ENCODE peak calls at places on chromosomes 1 and 21, in seven cellular contexts. C, E, L, P, Y, S and W are unnamed samples.

GRCh38 chr1:218557731-218558130 is 212.6 kb downstream of the TGFB2 start:
- DNase-seq in C (peak; percentile 96), E (no peak), L (no peak), P (no peak), Y (no peak), S (peak; percentile 72), W (no peak)

GRCh38 chr1:166165661-166166399 is 971 bp downstream of the FAM78B start:
- DNase-seq in C (peak; percentile 7), E (no peak), L (no peak), P (peak; percentile 19), Y (no peak), S (peak; percentile 46), W (peak; percentile 46)

GRCh38 chr1:20733361-20733975 is 965 bp upstream of the SH2D5 start:
- DNase-seq in C (no peak), E (no peak), L (no peak), P (no peak), Y (no peak), S (no peak), W (no peak)

GRCh38 chr1:147292012-147292411 is 49.5 kb downstream of the CHD1L start:
- DNase-seq in C (no peak), E (no peak), L (no peak), P (no peak), Y (no peak), S (no peak), W (no peak)

GRCh38 chr1:63917571-63918394 is 144.0 kb downstream of the ROR1 start:
- DNase-seq in C (no peak), E (peak; percentile 32), L (peak; percentile 19), P (peak; percentile 78), Y (no peak), S (no peak), W (peak; percentile 51)

GRCh38 chr1:205434738-205435137 is 12.9 kb upstream of the LEMD1 start:
- DNase-seq in C (no peak), E (no peak), L (no peak), P (no peak), Y (no peak), S (no peak), W (no peak)

GRCh38 chr1:104019675-104020049 is 270.0 kb downstream of the AMY1C start:
- DNase-seq in C (no peak), E (no peak), L (no peak), P (no peak), Y (no peak), S (no peak), W (no peak)

GRCh38 chr1:109768700-109769325 is 5.1 kb upstream of the EPS8L3 start:
- DNase-seq in C (no peak), E (no peak), L (no peak), P (peak; percentile 2), Y (no peak), S (no peak), W (no peak)

GRCh38 chr1:21270086-21270689 is 20.1 kb downstream of the ECE1 start:
- DNase-seq in C (peak; percentile 84), E (peak; percentile 54), L (peak; percentile 66), P (peak; percentile 96), Y (peak; percentile 13), S (peak; percentile 75), W (peak; percentile 75)

GRCh38 chr1:198258491-198258890 is 101.7 kb downstream of the NEK7 start:
- DNase-seq in C (no peak), E (no peak), L (no peak), P (no peak), Y (peak; percentile 26), S (no peak), W (no peak)

GRCh38 chr1:72037745-72038343 is 244.5 kb downstream of the NEGR1 start:
- DNase-seq in C (peak; percentile 47), E (peak; percentile 4), L (peak; percentile 59), P (peak; percentile 34), Y (no peak), S (no peak), W (no peak)

GRCh38 chr1:74375376-74375775 is 137.0 kb downstream of the LRRC53 start:
- DNase-seq in C (no peak), E (no peak), L (no peak), P (no peak), Y (no peak), S (no peak), W (no peak)

GRCh38 chr1:47582891-47583608 is 145.2 kb downstream of the FOXD2 start:
- DNase-seq in C (no peak), E (no peak), L (no peak), P (no peak), Y (no peak), S (no peak), W (no peak)

GRCh38 chr1:89929467-89930063 is 65.3 kb upstream of the ZNF326 start:
- DNase-seq in C (no peak), E (no peak), L (no peak), P (peak; percentile 58), Y (no peak), S (no peak), W (no peak)

GRCh38 chr21:45290948-45291612 is 3.4 kb upstream of the POFUT2 start:
- DNase-seq in C (no peak), E (no peak), L (no peak), P (no peak), Y (no peak), S (peak; percentile 30), W (no peak)

GRCh38 chr1:181189691-181190361 is 101.3 kb downstream of the IER5 start:
- DNase-seq in C (peak; percentile 54), E (peak; percentile 19), L (peak; percentile 75), P (peak; percentile 87), Y (no peak), S (peak; percentile 92), W (peak; percentile 63)

GRCh38 chr1:30512922-30513265 is 210.5 kb downstream of the MATN1 start:
- DNase-seq in C (no peak), E (no peak), L (no peak), P (no peak), Y (no peak), S (no peak), W (no peak)

GRCh38 chr1:218496561-218496960 is 151.4 kb downstream of the TGFB2 start:
- DNase-seq in C (peak; percentile 87), E (peak; percentile 83), L (no peak), P (no peak), Y (no peak), S (no peak), W (peak; percentile 79)

GRCh38 chr1:47656719-47657685 is 219.2 kb downstream of the FOXD2 start:
- DNase-seq in C (peak; percentile 97), E (no peak), L (no peak), P (no peak), Y (no peak), S (no peak), W (no peak)

DNA sequence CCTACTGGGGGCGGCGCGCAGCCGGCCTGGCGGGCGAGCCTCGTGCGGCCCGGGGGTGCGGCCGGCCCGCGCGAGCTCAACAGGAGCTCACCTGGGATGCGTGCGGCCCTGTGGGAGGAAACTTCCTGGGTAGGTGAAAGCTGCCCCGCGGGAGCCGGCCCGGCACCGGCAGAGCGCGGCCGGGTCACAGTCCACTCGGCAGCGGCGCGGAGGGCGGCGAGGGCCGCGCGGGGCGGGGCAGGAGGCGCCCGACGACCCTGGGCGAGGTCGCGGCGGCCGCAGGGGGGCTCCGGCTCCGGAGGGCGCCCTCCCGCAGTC is 377 bp downstream of the EPS15 start:
- DNase-seq in C (no peak), E (no peak), L (no peak), P (peak; percentile 45), Y (no peak), S (peak; percentile 82), W (no peak)
- TF ChIP-seq MAX in C (no peak), E (no peak), L (no peak), P (no peak), Y (no peak), S (peak; percentile 28), W (no peak)

GRCh38 chr1:35968396-35968795 is 37.5 kb downstream of the AGO3 start:
- DNase-seq in C (no peak), E (no peak), L (no peak), P (no peak), Y (no peak), S (no peak), W (no peak)
- TF ChIP-seq MAX in C (no peak), E (no peak), L (no peak), P (no peak), Y (no peak), S (no peak), W (no peak)

DNA sequence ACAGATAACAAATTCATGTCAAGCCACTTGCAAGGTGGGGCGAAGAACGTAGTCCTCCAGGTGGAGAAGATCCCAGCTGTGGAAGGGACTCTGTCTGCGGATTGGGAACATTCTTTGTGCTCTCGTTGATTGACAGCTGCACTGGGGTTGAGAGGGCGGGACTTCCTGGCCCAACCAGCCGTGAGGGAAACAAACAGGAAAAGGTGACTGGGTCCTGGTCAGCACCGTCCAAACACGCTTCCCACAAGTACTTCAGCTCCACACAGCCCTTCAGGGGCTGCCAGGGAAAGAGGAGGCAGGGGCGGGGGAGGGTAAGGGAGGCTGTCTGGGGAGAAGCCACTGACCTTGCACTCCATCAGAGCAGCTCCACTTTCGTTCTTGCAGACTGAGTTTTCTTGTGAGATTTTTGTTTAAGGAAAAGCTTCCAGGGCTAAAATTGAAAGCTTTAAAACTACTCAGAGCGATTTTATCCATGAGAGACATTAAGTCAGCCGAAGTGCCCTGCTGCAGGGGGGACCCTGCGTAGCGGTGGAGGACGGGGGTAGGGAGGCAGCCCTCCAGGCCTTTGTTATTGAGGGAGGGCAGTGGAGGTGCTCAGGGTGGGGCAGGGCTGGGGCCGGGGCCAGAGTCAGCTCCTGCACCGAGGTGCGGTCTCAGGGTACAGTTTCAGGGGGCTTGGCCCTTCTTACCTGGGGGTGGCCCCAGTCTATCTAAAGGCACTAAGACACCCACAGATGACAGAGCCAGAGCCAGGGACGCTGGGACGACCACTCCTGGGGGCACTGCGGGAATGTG is 21.6 kb upstream of the STUM start:
- DNase-seq in C (peak; percentile 73), E (peak; percentile 35), L (no peak), P (peak; percentile 71), Y (no peak), S (peak; percentile 23), W (peak; percentile 27)
- TF ChIP-seq MAX in C (no peak), E (no peak), L (no peak), P (no peak), Y (no peak), S (no peak), W (no peak)

GRCh38 chr1:246565751-246566127 is 322 bp downstream of the TFB2M start:
- DNase-seq in C (no peak), E (no peak), L (no peak), P (peak; percentile 42), Y (no peak), S (no peak), W (no peak)
- TF ChIP-seq MAX in C (no peak), E (no peak), L (no peak), P (no peak), Y (no peak), S (no peak), W (no peak)

DNA sequence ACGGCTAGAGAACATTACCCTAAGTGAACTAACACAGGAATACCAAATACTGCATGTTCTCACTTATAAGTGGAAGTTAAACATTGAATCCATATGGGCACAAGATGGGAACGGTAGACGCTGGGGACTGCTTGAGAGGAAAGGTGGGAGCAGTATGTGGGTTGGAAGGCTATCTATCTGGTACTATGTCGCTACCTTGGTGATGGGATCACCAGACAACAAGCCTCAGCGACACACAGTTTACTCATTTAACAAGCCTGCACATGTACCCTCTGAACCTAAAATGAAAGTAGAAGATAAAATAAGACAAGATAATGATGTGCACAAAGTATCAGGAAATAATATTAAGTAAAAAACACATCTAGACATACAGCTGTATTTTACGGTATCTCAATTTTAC is 819 bp downstream of the PYHIN1 start:
- DNase-seq in C (no peak), E (no peak), L (no peak), P (no peak), Y (no peak), S (no peak), W (no peak)
- TF ChIP-seq MAX in C (no peak), E (no peak), L (no peak), P (no peak), Y (no peak), S (no peak), W (no peak)